ENCODE peak calls at places on chromosomes 3 and 15, in ten cellular contexts. T, M, H, I, V, W, S, O, F and U are unnamed samples.

GRCh38 chr3:153169793-153170386 is 7.9 kb downstream of the RAP2B start:
- DNase-seq in V (no peak), T (no peak), W (no peak), M (no peak), S (no peak), O (no peak), F (no peak), I (no peak), H (no peak), U (no peak)

GRCh38 chr3:142977399-142977728 is 13.9 kb upstream of the PAQR9 start:
- DNase-seq in V (no peak), T (no peak), S (peak), W (no peak), M (no peak), O (no peak), I (no peak), F (no peak), H (no peak), U (no peak)

GRCh38 chr3:183527421-183527979 is 28.0 kb downstream of the KLHL6 start:
- DNase-seq in T (no peak), S (no peak), I (no peak), W (no peak), F (peak), V (no peak), M (no peak), O (peak), H (no peak), U (no peak)

GRCh38 chr15:57452090-57452754 is 75.9 kb downstream of the CGNL1 start:
- DNase-seq in H (no peak), F (no peak), S (no peak), I (no peak), V (no peak), T (no peak), M (no peak), O (no peak), W (no peak), U (no peak)

GRCh38 chr3:170012683-170013400 is 25.0 kb upstream of the GPR160 start:
- DNase-seq in O (no peak), W (no peak), V (no peak), I (no peak), M (no peak), F (no peak), H (no peak), T (no peak), S (no peak), U (no peak)

GRCh38 chr3:114872056-114872455 is 275.0 kb downstream of the ZBTB20 start:
- DNase-seq in T (no peak), W (no peak), I (no peak), S (no peak), M (no peak), H (no peak), V (no peak), F (no peak), O (no peak), U (no peak)

GRCh38 chr3:104452697-104453096 is 914.0 kb upstream of the ALCAM start:
- DNase-seq in H (no peak), T (no peak), O (no peak), S (no peak), M (no peak), I (no peak), V (no peak), W (no peak), F (no peak), U (no peak)

GRCh38 chr3:102085431-102086226 is 236.3 kb downstream of the NFKBIZ start:
- DNase-seq in O (peak), H (no peak), M (no peak), V (no peak), T (no peak), S (no peak), I (no peak), W (no peak), F (peak), U (no peak)

GRCh38 chr3:46707601-46708011 is 6.4 kb downstream of the TMIE start:
- DNase-seq in T (no peak), O (peak), H (no peak), I (no peak), V (no peak), S (no peak), M (no peak), W (peak), F (no peak), U (no peak)

GRCh38 chr3:131957980-131958379 is 76.8 kb downstream of the CPNE4 start:
- DNase-seq in W (no peak), F (no peak), M (no peak), S (no peak), O (no peak), V (no peak), T (no peak), H (no peak), I (no peak), U (no peak)

GRCh38 chr3:158313344-158313927 is 203.5 kb downstream of the RSRC1 start:
- DNase-seq in M (peak), H (peak), W (no peak), T (no peak), F (no peak), V (no peak), S (peak), I (no peak), O (no peak), U (no peak)

GRCh38 chr15:101625980-101626379 is 26.2 kb downstream of the TM2D3 start:
- DNase-seq in O (no peak), H (no peak), V (no peak), M (no peak), S (no peak), F (no peak), W (no peak), I (no peak), T (no peak), U (no peak)

GRCh38 chr15:74994685-74995084 is 678 bp upstream of the SCAMP5 start:
- DNase-seq in W (no peak), V (no peak), I (no peak), M (no peak), O (no peak), F (no peak), S (no peak), T (no peak), H (no peak), U (no peak)

GRCh38 chr15:33284336-33284735 is 26.4 kb upstream of the RYR3 start:
- DNase-seq in M (no peak), V (no peak), T (no peak), F (no peak), S (no peak), H (no peak), W (no peak), O (no peak), I (no peak), U (no peak)